ENCODE peak calls at places on chromosomes 13 and 19, in four cellular contexts. One of them, this sample, is unnamed.

GRCh38 chr19:41376241-41376997 is at the start of gene TMEM91:
- DNase-seq in neuronal stem cell: no peak
- DNase-seq in IMR-90: no peak
- DNase-seq in H1: peak; percentile 85
- DNase-seq in this sample: peak; percentile 64

GRCh38 chr19:40398417-40399056 is 8.6 kb upstream of the HIPK4 start:
- DNase-seq in neuronal stem cell: peak; percentile 58
- DNase-seq in IMR-90: no peak
- DNase-seq in H1: peak; percentile 86
- DNase-seq in this sample: no peak

GRCh38 chr13:80083516-80084085 is 257.3 kb downstream of the SPRY2 start:
- DNase-seq in neuronal stem cell: no peak
- DNase-seq in IMR-90: peak; percentile 5
- DNase-seq in H1: no peak
- DNase-seq in this sample: peak; percentile 79

GRCh38 chr13:62875118-62875640 is 1459.5 kb upstream of the PCDH20 start:
- DNase-seq in neuronal stem cell: no peak
- DNase-seq in IMR-90: no peak
- DNase-seq in H1: no peak
- DNase-seq in this sample: no peak

GRCh38 chr13:21045101-21045500 is 16.3 kb downstream of the LATS2 start:
- DNase-seq in neuronal stem cell: no peak
- DNase-seq in IMR-90: no peak
- DNase-seq in H1: no peak
- DNase-seq in this sample: no peak

GRCh38 chr19:19381007-19381926 is 24.2 kb upstream of the GATAD2A start:
- DNase-seq in neuronal stem cell: no peak
- DNase-seq in IMR-90: no peak
- DNase-seq in H1: no peak
- DNase-seq in this sample: no peak

GRCh38 chr13:44692173-44692713 is 116.1 kb upstream of the TSC22D1 start:
- DNase-seq in neuronal stem cell: no peak
- DNase-seq in IMR-90: peak; percentile 43
- DNase-seq in H1: no peak
- DNase-seq in this sample: peak; percentile 55

GRCh38 chr13:44759222-44759721 is 183.1 kb upstream of the TSC22D1 start:
- DNase-seq in neuronal stem cell: no peak
- DNase-seq in IMR-90: no peak
- DNase-seq in H1: no peak
- DNase-seq in this sample: peak; percentile 25

GRCh38 chr13:21812192-21812626 is 141.3 kb downstream of the FGF9 start:
- DNase-seq in neuronal stem cell: peak; percentile 2
- DNase-seq in IMR-90: no peak
- DNase-seq in H1: no peak
- DNase-seq in this sample: no peak

GRCh38 chr13:109981000-109981399 is 194.6 kb upstream of the IRS2 start:
- DNase-seq in neuronal stem cell: no peak
- DNase-seq in IMR-90: no peak
- DNase-seq in H1: no peak
- DNase-seq in this sample: no peak

GRCh38 chr19:43525836-43526771 is 897 bp downstream of the ETHE1 start:
- DNase-seq in neuronal stem cell: no peak
- DNase-seq in IMR-90: peak; percentile 9
- DNase-seq in H1: peak; percentile 55
- DNase-seq in this sample: peak; percentile 44

GRCh38 chr13:60163525-60164471 is at the start of gene DIAPH3:
- DNase-seq in neuronal stem cell: peak; percentile 92
- DNase-seq in IMR-90: peak; percentile 95
- DNase-seq in H1: peak; percentile 98
- DNase-seq in this sample: peak; percentile 95

DNA sequence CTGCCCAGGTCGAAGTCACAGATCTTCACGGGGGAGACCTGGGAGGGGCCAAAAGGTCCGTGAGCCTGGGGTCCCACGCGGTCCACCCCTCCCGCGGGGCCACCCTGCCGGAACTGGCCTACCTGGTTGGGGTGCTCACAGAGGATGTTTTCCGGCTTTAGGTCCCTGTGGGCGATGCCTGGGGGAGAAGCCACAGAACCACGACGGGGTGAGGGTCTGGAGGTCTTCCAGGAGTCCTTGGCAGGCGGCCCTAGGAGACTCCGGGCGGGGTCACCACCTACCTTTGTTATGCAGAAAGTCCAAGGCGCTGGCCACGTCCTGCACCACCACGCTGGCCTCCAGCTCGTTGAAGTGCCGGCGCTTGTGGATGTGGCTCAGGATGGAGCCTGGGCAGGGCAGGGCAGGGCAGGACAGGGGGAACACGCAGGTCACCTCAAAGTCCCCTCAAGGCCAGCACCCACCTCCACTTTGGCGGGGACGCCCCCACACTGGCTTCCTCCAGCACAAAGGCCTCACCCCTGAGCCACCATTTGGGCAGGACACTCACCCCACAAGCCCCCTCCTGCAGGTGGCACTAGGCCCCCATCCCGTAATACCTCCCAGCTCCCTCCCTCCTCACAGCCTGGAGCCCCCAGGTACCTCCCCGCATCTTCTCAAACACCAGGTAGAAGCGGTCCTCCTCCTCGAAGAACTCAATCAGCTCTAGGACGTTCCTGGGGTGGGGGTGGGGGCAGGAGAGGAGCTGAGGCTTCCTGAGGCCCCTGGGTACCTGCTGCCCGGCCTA is 8.4 kb downstream of the MKNK2 start:
- DNase-seq in neuronal stem cell: no peak
- DNase-seq in IMR-90: no peak
- DNase-seq in H1: no peak
- DNase-seq in this sample: no peak
- H4K91ac ChIP-seq in neuronal stem cell: no peak overlapping the region
- H4K91ac ChIP-seq in IMR-90: peak overlapping the region; percentile 72
- H4K91ac ChIP-seq in H1: peak overlapping the region; percentile 91
- H4K91ac ChIP-seq in this sample: peak overlapping the region; percentile 78

DNA sequence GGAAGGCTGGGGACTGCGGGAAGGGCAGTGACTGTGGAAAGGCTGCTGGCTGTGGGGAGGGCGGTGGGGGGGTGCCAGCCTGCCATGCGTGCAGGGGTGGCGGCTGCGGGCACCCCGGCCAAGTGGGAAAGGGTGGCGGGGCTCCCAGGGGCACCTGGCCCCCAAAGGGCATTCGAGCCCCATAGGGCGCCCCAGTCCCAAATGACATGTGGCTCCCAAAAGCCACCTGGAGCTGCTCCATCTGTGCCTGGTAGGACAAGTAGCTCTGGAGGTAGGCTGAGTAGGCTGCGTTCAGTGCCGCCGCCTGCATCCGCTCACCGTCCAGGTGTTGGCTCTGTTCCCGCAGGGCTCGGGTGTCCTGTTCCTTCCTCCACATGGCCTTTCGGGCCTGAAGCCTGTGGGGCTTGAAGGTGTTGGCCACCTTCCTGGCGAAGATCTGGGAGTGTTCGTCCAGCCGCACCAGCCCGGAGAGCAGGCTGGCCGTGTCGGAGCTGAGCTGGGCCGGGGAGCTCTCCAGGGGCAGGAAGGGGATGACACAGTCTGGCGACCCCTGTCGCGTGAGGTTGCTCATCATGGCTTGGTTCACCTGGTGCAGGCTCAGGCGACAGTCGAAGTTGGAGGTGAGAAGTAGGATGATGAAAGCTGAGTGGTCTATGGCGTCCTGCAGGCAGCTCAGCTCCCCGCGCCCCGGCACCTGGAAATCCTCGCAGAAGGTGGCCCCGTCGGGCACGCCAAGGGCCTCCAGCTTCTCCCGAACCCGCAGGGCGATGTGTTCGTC is 14.9 kb downstream of the TICAM1 start:
- DNase-seq in neuronal stem cell: no peak
- DNase-seq in IMR-90: no peak
- DNase-seq in H1: no peak
- DNase-seq in this sample: no peak
- H4K91ac ChIP-seq in neuronal stem cell: peak overlapping the region; percentile 99
- H4K91ac ChIP-seq in IMR-90: no peak overlapping the region
- H4K91ac ChIP-seq in H1: peak overlapping the region; percentile 85
- H4K91ac ChIP-seq in this sample: peak overlapping the region; percentile 64

GRCh38 chr19:45457776-45458175 is 10.0 kb upstream of the FOSB start:
- DNase-seq in neuronal stem cell: no peak
- DNase-seq in IMR-90: no peak
- DNase-seq in H1: no peak
- DNase-seq in this sample: no peak

GRCh38 chr19:45456500-45456815 is 11.3 kb upstream of the FOSB start:
- DNase-seq in neuronal stem cell: no peak
- DNase-seq in IMR-90: no peak
- DNase-seq in H1: no peak
- DNase-seq in this sample: no peak

GRCh38 chr19:45451850-45452387 is 15.9 kb upstream of the FOSB start:
- DNase-seq in neuronal stem cell: no peak
- DNase-seq in IMR-90: no peak
- DNase-seq in H1: no peak
- DNase-seq in this sample: no peak

GRCh38 chr19:45451181-45451849 is 16.5 kb upstream of the FOSB start:
- DNase-seq in neuronal stem cell: no peak
- DNase-seq in IMR-90: peak; percentile 88
- DNase-seq in H1: no peak
- DNase-seq in this sample: peak; percentile 92

DNA sequence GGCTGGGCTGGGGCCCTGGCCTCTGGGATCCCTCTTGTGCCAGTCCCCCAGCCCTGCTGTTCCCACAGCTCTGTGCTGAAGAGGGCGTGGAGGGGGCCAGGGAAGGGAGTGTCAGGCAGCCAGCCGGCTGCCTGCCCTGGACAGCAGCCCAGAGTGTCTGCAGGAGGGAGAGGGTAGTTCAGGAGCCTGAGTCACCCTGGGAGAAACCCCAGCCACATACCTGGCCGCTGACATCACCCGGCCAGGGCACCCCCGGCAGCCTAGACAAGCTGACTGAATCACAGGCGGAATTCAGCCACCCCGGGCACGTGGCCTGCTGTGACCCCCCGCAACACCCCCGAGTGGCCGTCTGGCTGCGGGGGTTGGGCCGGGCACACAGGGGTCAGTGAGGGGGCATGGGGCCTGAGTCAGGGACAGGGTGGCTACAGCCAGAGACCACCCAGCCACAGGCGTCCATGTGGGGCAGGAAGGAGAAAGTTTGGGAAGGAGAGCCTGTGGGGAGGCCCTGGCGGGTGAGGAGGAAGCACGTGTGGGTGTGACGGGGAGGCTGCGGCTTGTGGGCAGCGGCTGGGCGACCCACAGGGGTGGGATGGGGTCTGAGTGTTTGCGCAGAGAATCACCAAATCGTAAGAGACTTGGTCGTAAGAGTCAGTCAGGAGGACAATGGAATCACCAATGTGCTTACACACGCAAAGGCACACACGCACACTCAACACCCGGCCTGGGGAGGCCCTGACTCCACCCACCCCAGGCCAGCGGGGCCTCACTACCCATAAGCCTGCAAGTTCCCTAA is 11.9 kb upstream of the FOSB start:
- DNase-seq in neuronal stem cell: no peak
- DNase-seq in IMR-90: peak; percentile 99
- DNase-seq in H1: peak; percentile 85
- DNase-seq in this sample: peak; percentile 100
- H4K91ac ChIP-seq in neuronal stem cell: no peak overlapping the region
- H4K91ac ChIP-seq in IMR-90: peak overlapping the region; percentile 49
- H4K91ac ChIP-seq in H1: peak overlapping the region; percentile 91
- H4K91ac ChIP-seq in this sample: peak overlapping the region; percentile 14

DNA sequence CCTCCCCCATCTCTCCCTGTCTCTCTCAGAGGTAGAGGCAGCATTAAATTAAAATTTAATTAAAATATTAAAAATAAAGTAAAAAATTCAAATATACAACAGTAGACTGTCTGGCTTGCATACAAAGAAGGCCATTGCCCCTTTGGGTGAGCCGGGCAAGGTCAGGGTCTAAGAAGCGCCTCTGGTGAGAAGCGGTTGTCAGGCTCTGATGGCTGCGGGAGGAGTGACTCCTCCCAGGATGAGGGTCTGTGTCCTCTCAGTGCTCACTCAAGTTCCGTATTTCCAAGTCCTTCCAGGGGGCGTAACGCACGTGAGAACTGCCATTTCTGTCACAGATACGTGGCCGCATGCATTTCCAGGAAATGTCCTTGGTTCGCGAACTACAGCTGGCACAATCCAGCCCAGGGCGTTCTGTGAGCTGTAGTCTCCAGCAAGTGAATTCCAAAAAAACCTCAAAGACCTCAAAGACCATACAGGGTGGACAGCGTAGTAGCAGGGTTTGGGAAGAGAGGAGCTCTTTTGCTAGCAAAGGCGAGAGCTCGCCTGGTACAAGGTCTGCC is 697 bp upstream of the ZNF181 start:
- DNase-seq in neuronal stem cell: no peak
- DNase-seq in IMR-90: no peak
- DNase-seq in H1: no peak
- DNase-seq in this sample: no peak
- H4K91ac ChIP-seq in neuronal stem cell: no peak overlapping the region
- H4K91ac ChIP-seq in IMR-90: peak overlapping the region; percentile 59
- H4K91ac ChIP-seq in H1: no peak overlapping the region
- H4K91ac ChIP-seq in this sample: no peak overlapping the region

DNA sequence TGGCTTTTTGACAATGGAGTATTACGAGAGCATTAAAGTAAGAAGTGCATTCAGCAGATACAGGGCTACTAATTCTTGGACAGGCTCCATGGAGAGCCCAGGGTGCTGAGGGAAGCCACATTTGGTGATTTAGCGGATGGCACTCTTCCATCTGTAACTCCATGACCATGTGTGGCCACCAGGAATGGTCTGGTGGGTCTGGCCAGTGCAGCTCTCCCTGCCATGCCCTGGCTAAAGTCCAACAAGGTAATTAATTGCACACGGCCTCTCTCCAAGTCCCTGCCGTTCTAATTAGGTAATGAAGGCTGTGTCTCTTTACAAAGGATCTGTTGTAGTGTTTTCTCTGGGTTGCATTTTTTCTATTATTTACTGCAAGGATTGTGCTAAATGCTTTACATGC is 4.3 kb upstream of the ZFR2 start:
- DNase-seq in neuronal stem cell: no peak
- DNase-seq in IMR-90: no peak
- DNase-seq in H1: no peak
- DNase-seq in this sample: no peak
- H4K91ac ChIP-seq in neuronal stem cell: no peak overlapping the region
- H4K91ac ChIP-seq in IMR-90: no peak overlapping the region
- H4K91ac ChIP-seq in H1: no peak overlapping the region
- H4K91ac ChIP-seq in this sample: no peak overlapping the region

DNA sequence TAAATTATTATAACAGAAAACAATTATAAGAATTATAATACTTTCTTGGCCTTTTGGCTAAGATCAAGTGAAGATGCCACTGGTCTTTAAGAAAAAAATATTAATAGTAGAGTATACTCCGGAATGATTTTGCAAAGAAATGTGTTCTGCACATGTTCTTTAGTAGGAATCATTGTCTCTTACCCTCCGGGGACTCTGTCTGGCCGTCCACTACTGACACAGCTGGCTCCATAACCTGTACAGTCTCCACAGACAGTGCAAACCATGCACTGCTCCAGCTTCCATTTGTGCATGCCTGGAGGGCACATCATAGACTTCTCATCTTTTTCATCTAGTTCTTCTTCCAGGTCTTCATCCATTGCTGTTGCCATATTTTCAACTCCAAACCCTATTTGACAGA is 75.9 kb downstream of the MYCBP2 start:
- DNase-seq in neuronal stem cell: no peak
- DNase-seq in IMR-90: no peak
- DNase-seq in H1: no peak
- DNase-seq in this sample: no peak
- H4K91ac ChIP-seq in neuronal stem cell: no peak overlapping the region
- H4K91ac ChIP-seq in IMR-90: no peak overlapping the region
- H4K91ac ChIP-seq in H1: no peak overlapping the region
- H4K91ac ChIP-seq in this sample: no peak overlapping the region